ENCODE peak calls at places on chromosomes 12 and 14, in nine cellular contexts. B is MM.1S; N is fibroblast of pulmonary artery; O is activated effector memory CD4-positive, alpha-beta T cell treated with Interleukin-2 at 50 U/mL for 16 hours; E is T-helper 17 cell; Z is effector CD8-positive, alpha-beta T cell; V is NCI-H69; L is T-helper 2 cell; M is Daoy. Q is an unnamed sample.

GRCh38 chr14:100072783-100073346 is 7.6 kb downstream of the EVL start:
- DNase-seq in M (no peak), Z (peak; percentile 42), N (no peak), V (no peak), E (peak; percentile 50), L (peak; percentile 25), O (peak; percentile 56), B (peak; percentile 53), Q (no peak)

GRCh38 chr14:104341532-104342434 is 203.4 kb downstream of the KIF26A start:
- DNase-seq in O (no peak), M (peak; percentile 85), B (peak; percentile 54), N (peak; percentile 11), E (no peak), Z (no peak), V (peak; percentile 93), L (no peak), Q (peak; percentile 28)

GRCh38 chr14:65003394-65003793 is 16.7 kb downstream of the FNTB start:
- DNase-seq in Z (no peak), B (no peak), L (no peak), O (no peak), E (no peak), V (no peak), N (no peak), M (no peak), Q (no peak)

GRCh38 chr14:51298895-51299294 is 58.8 kb downstream of the TMX1 start:
- DNase-seq in B (peak; percentile 51), E (no peak), V (no peak), L (no peak), M (peak; percentile 64), Z (no peak), O (no peak), N (no peak), Q (no peak)

GRCh38 chr14:98120831-98121464 is 1151.0 kb downstream of the BCL11B start:
- DNase-seq in M (peak; percentile 27), E (no peak), B (no peak), O (no peak), V (peak; percentile 55), N (no peak), Z (no peak), L (no peak), Q (no peak)

GRCh38 chr14:71529855-71530254 is 402.4 kb upstream of the RGS6 start:
- DNase-seq in V (peak; percentile 74), L (no peak), Z (no peak), N (peak; percentile 69), E (no peak), O (no peak), B (no peak), M (peak; percentile 50), Q (no peak)

GRCh38 chr14:83594874-83595273 is 1935.1 kb upstream of the FLRT2 start:
- DNase-seq in N (no peak), M (no peak), Z (no peak), L (no peak), O (no peak), B (no peak), E (no peak), V (no peak), Q (no peak)

GRCh38 chr12:130924946-130925345 is 28.8 kb upstream of the ADGRD1 start:
- DNase-seq in B (no peak), N (no peak), Z (no peak), O (no peak), E (no peak), L (no peak), M (no peak), V (no peak), Q (no peak)